ENCODE peak calls at places on chromosomes 7 and 10, in ten cellular contexts. E is AG09319; M is GM13977; S is spleen; O is left ventricle myocardium inferior; W is DND-41; N is stomach; Q is astrocyte of the spinal cord; R is CD4-positive, alpha-beta T cell; T is brain microvascular endothelial cell. C is an unnamed sample.

GRCh38 chr10:120606051-120606764 is 149.2 kb downstream of the PLPP4 start:
- DNase-seq in M (no peak), W (no peak), S (no peak), O (no peak), T (no peak), Q (no peak), E (no peak), R (no peak), N (no peak), C (no peak)

GRCh38 chr10:112404612-112405011 is 30.7 kb downstream of the ACSL5 start:
- DNase-seq in M (no peak), Q (no peak), R (no peak), T (no peak), O (no peak), E (no peak), N (no peak), S (no peak), W (no peak), C (no peak)

GRCh38 chr10:3887885-3888476 is 103.0 kb upstream of the KLF6 start:
- DNase-seq in R (peak; percentile 55), S (no peak), M (no peak), N (no peak), Q (peak; percentile 93), E (peak; percentile 55), W (no peak), T (peak; percentile 96), O (no peak), C (no peak)

GRCh38 chr10:50917486-50917885 is 32.1 kb upstream of the A1CF start:
- DNase-seq in N (no peak), S (no peak), R (no peak), M (no peak), W (no peak), E (no peak), O (no peak), Q (peak; percentile 43), T (peak; percentile 75), C (no peak)

GRCh38 chr7:20170626-20171025 is 46.6 kb downstream of the MACC1 start:
- DNase-seq in M (no peak), E (no peak), W (no peak), Q (peak; percentile 12), R (no peak), O (no peak), T (no peak), N (no peak), S (no peak), C (no peak)

GRCh38 chr10:24207781-24208611 is 942 bp upstream of the KIAA1217 start:
- DNase-seq in N (peak; percentile 36), T (no peak), Q (peak; percentile 42), R (no peak), S (no peak), M (no peak), O (peak; percentile 35), E (no peak), W (no peak), C (no peak)

GRCh38 chr7:19051767-19052375 is 65.6 kb downstream of the TWIST1 start:
- DNase-seq in Q (peak; percentile 23), W (peak; percentile 31), E (no peak), S (no peak), T (peak; percentile 43), M (peak; percentile 27), R (no peak), O (peak; percentile 16), N (peak; percentile 37), C (no peak)

GRCh38 chr10:97468162-97468561 is 22.2 kb downstream of the ZDHHC16 start:
- DNase-seq in E (no peak), M (no peak), Q (no peak), S (no peak), O (no peak), T (no peak), N (peak; percentile 32), R (no peak), W (no peak), C (no peak)

GRCh38 chr10:93074137-93074596 is 474 bp downstream of the CYP26A1 start:
- DNase-seq in T (no peak), R (no peak), W (no peak), N (no peak), S (no peak), E (no peak), O (no peak), M (no peak), Q (no peak), C (no peak)

GRCh38 chr10:105691811-105692210 is 1050.7 kb downstream of the SORCS3 start:
- DNase-seq in M (no peak), R (no peak), T (no peak), O (no peak), S (no peak), W (no peak), E (no peak), N (no peak), Q (peak; percentile 6), C (no peak)
- TF ChIP-seq CTCF in M (peak; percentile 28), R (no peak), T (no peak), O (peak; percentile 49), S (no peak), W (peak; percentile 16), E (no peak), N (no peak), Q (peak; percentile 6), C (no peak)

DNA sequence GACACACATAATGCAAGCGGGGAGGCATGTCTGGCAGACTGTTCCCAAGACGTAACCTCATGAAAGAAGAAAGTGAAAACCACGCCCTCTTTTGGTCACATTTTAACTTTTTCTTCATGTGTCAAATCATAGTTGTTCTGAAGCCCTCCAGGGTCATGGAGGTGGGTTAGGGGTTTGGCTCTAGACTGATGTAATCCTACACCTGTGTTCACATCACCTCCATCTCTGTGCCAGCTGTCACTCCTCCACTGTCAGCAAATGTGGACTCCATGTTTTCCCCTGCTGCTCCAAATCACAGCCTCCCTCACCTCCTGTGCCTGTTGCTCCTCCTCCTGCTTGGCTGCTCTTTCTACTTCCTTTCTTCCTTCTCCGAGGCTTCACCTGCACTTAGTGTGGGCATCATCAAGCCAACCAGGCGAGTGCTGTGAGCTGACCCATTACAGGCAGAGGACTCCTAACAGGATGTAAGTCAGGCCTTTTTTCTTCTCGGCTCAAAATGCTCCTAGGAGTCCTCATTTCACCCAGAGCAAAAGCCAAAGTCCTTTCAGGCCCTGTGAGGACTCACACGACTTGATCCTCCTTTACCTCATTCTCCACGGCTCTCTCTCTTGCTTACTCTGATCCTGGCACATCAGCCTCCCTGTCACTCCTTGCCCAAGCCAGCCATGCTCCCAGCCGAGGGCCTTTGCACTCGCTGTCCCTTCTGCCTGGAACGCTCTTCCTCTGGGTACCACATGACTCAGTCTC is 66.4 kb upstream of the IFRD1 start:
- DNase-seq in S (no peak), Q (no peak), N (no peak), W (no peak), M (no peak), R (no peak), E (no peak), T (no peak), O (no peak), C (no peak)
- TF ChIP-seq CTCF in S (no peak), Q (no peak), N (no peak), W (peak; percentile 45), M (no peak), R (no peak), E (no peak), T (no peak), O (peak; percentile 19), C (no peak)

GRCh38 chr7:91872069-91872468 is 8.4 kb downstream of the MTERF1 start:
- DNase-seq in E (no peak), N (no peak), R (no peak), W (no peak), O (no peak), Q (no peak), T (no peak), S (no peak), M (no peak), C (no peak)

GRCh38 chr7:91869661-91870060 is 10.8 kb downstream of the MTERF1 start:
- DNase-seq in N (no peak), R (no peak), Q (no peak), S (no peak), T (no peak), E (no peak), W (no peak), O (no peak), M (no peak), C (no peak)

GRCh38 chr7:91864070-91864469 is 16.4 kb downstream of the MTERF1 start:
- DNase-seq in N (no peak), Q (no peak), T (no peak), M (no peak), E (no peak), W (no peak), S (no peak), R (no peak), O (no peak), C (no peak)

DNA sequence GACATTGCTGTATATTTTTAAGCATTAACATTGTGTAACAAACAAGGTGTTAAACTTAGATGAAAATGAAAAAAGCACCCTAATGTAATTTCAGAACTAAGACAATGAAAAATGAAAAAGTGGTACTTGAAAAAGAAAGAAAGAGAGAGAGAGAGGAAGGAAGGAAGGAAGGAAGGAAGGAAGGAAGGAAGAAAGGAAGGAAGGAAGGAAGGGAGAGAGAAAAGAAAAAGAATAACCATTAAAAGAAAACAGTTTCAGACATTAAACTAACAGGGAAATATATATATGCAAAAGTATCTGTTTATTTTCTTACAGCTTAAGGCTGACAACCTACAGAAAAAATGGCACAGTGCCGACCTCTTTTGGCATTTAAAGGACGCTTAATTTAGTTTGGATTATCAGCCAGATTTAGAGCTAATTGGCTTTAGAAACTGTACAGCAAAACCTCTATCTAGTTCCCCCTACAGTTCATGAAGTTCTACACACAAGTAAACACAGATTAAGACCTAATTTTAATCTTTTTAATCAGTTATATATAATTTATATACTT is 13.8 kb downstream of the MTERF1 start:
- DNase-seq in E (no peak), Q (no peak), N (no peak), O (no peak), W (no peak), R (no peak), M (no peak), S (no peak), T (no peak), C (no peak)
- TF ChIP-seq CTCF in E (no peak), Q (no peak), N (no peak), O (no peak), W (no peak), R (no peak), M (no peak), S (no peak), T (no peak), C (no peak)

GRCh38 chr7:47657126-47657525 is 75.2 kb upstream of the TNS3 start:
- DNase-seq in E (no peak), O (no peak), R (no peak), S (peak; percentile 59), W (no peak), T (no peak), N (no peak), Q (no peak), M (no peak), C (no peak)

GRCh38 chr7:47651355-47652317 is 69.7 kb upstream of the TNS3 start:
- DNase-seq in S (no peak), R (no peak), N (no peak), E (peak; percentile 97), O (no peak), M (no peak), W (no peak), Q (peak; percentile 94), T (peak; percentile 98), C (no peak)

GRCh38 chr7:47652591-47652990 is 70.7 kb upstream of the TNS3 start:
- DNase-seq in E (no peak), N (no peak), S (peak; percentile 14), R (no peak), T (no peak), W (no peak), Q (no peak), M (no peak), O (no peak), C (no peak)

GRCh38 chr7:47654672-47655340 is 72.9 kb upstream of the TNS3 start:
- DNase-seq in T (peak; percentile 64), Q (no peak), W (no peak), E (no peak), N (no peak), M (no peak), O (no peak), R (no peak), S (peak; percentile 58), C (no peak)

GRCh38 chr7:47653550-47654351 is 71.8 kb upstream of the TNS3 start:
- DNase-seq in W (no peak), O (no peak), N (no peak), S (peak; percentile 56), R (no peak), T (peak; percentile 66), E (no peak), Q (peak; percentile 67), M (no peak), C (no peak)
- TF ChIP-seq CTCF in W (no peak), O (no peak), N (no peak), S (no peak), R (no peak), T (peak; percentile 22), E (no peak), Q (peak; percentile 13), M (no peak), C (no peak)

C was measured in mesothelial cell of epicardium.